ENCODE peak calls at places on chromosomes 4 and X, in eight cellular contexts. X is right atrium auricular region, C is esophagus squamous epithelium, V is heart right ventricle, R is osteoblast, I is IMR-90, T is GM23248, W is heart left ventricle. F is an unnamed sample.

GRCh38 chr4:158094413-158095110 is 78.3 kb downstream of the GASK1B start:
- DNase-seq in X (no peak), C (no peak), V (no peak), R (peak; percentile 39), I (peak; percentile 71), T (peak; percentile 38), W (no peak), F (peak; percentile 84)

GRCh38 chrX:40108084-40108958 is 10.6 kb upstream of the BCOR start:
- DNase-seq in X (peak; percentile 68), C (no peak), V (peak; percentile 26), R (peak; percentile 83), I (no peak), T (peak; percentile 74), W (peak; percentile 54), F (no peak)

GRCh38 chrX:32842053-32842452 is 369.3 kb downstream of the DMD start:
- DNase-seq in X (no peak), C (no peak), V (no peak), R (no peak), I (no peak), T (no peak), W (no peak), F (no peak)

GRCh38 chrX:139287155-139287924 is 243.2 kb upstream of the F9 start:
- DNase-seq in X (no peak), C (no peak), V (no peak), R (no peak), I (no peak), T (no peak), W (no peak), F (no peak)

GRCh38 chr4:3657917-3658913 is 108.0 kb upstream of the ADRA2C start:
- DNase-seq in X (no peak), C (no peak), V (no peak), R (peak; percentile 100), I (peak; percentile 90), T (peak; percentile 58), W (peak; percentile 41), F (no peak)

GRCh38 chrX:40644821-40645358 is 2.5 kb downstream of the CXorf38 start:
- DNase-seq in X (peak; percentile 71), C (peak; percentile 7), V (peak; percentile 14), R (peak; percentile 94), I (peak; percentile 74), T (peak; percentile 80), W (peak; percentile 62), F (peak; percentile 21)

GRCh38 chrX:1226249-1226648 is 13.8 kb upstream of the CRLF2 start:
- DNase-seq in X (no peak), C (no peak), V (no peak), R (no peak), I (no peak), T (no peak), W (no peak), F (no peak)

GRCh38 chrX:3690140-3690539 is 23.3 kb downstream of the PRKX start:
- DNase-seq in X (no peak), C (no peak), V (no peak), R (no peak), I (peak; percentile 15), T (no peak), W (no peak), F (no peak)

GRCh38 chr4:8287606-8288280 is 18.2 kb downstream of the HTRA3 start:
- DNase-seq in X (no peak), C (no peak), V (no peak), R (peak; percentile 18), I (no peak), T (no peak), W (peak; percentile 22), F (no peak)

GRCh38 chr4:8286719-8287355 is 17.3 kb downstream of the HTRA3 start:
- DNase-seq in X (no peak), C (no peak), V (peak; percentile 18), R (peak; percentile 35), I (no peak), T (no peak), W (peak; percentile 23), F (no peak)

GRCh38 chr4:8284391-8284790 is 14.8 kb downstream of the HTRA3 start:
- DNase-seq in X (no peak), C (no peak), V (peak; percentile 17), R (peak; percentile 58), I (no peak), T (no peak), W (peak; percentile 20), F (no peak)

GRCh38 chr4:8285143-8285975 is 15.8 kb downstream of the HTRA3 start:
- DNase-seq in X (no peak), C (no peak), V (peak; percentile 15), R (peak; percentile 65), I (no peak), T (no peak), W (peak; percentile 58), F (no peak)

DNA sequence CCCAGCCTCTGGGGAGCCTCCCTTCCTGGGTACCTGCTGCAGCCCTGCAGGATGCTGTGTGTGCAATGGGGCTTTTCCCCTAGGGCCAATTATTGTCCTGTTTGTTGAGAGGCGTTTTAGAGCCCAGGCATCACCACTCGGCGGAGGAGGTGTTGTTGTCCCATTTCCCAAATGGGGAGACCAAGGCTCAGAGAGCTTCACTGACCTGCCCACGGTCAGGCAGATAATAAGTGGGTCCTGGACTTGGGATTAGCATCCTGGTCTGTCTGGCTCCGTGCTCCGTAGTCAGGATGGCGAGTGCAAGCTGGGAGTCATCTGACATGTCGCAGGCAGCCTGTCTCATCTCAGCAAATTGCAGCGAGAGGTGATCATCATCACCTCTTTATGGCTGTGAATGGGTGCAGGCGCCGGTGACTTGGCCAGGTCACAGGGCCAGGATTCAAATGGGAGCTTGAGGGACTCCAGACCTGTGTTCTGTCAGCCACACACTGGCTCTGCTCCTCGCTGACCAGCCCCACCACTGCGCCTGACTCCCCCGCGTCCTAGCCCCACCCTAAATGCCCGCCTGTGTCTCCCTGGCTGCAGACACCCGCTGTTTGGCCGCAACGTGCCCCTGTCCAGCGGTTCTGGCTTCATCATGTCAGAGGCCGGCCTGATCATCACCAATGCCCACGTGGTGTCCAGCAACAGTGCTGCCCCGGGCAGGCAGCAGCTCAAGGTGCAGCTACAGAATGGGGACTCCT is 16.6 kb downstream of the HTRA3 start:
- DNase-seq in X (no peak), C (no peak), V (peak; percentile 74), R (peak; percentile 36), I (no peak), T (no peak), W (peak; percentile 89), F (no peak)
- H3K4me1 ChIP-seq in X (peaks cover 22% of the 10 kb centered on the region), C (peaks cover 11% of the 10 kb centered on the region), V (peaks cover 16% of the 10 kb centered on the region), R (no peaks in the 10 kb centered on the region), I (no peaks in the 10 kb centered on the region), T (no peaks in the 10 kb centered on the region), W (peaks cover 35% of the 10 kb centered on the region), F (no peaks in the 10 kb centered on the region)

DNA sequence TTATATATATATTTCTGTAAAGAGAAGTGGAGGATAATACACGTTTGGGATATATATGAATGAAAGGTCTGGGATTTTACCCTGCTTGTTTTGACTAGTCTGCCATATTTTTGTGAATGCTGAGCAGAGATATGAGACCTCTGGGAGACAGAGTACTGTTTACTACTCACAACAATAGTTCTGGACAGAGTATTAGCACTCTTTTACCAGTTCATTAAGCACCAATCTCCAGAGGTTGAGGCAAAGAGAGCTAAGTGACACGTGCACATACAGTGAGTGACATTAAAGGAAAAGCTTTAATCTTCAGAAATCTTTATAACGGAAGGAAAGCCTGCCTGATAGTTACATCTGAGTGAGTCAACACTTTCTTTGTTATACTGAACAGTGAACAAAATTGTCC is 1452.7 kb upstream of the TENM3 start:
- DNase-seq in X (no peak), C (no peak), V (no peak), R (no peak), I (no peak), T (no peak), W (no peak), F (no peak)
- H3K4me1 ChIP-seq in X (no peaks in the 10 kb centered on the region), C (no peaks in the 10 kb centered on the region), V (no peaks in the 10 kb centered on the region), R (no peaks in the 10 kb centered on the region), I (no peaks in the 10 kb centered on the region), T (no peaks in the 10 kb centered on the region), W (no peaks in the 10 kb centered on the region), F (no peaks in the 10 kb centered on the region)

DNA sequence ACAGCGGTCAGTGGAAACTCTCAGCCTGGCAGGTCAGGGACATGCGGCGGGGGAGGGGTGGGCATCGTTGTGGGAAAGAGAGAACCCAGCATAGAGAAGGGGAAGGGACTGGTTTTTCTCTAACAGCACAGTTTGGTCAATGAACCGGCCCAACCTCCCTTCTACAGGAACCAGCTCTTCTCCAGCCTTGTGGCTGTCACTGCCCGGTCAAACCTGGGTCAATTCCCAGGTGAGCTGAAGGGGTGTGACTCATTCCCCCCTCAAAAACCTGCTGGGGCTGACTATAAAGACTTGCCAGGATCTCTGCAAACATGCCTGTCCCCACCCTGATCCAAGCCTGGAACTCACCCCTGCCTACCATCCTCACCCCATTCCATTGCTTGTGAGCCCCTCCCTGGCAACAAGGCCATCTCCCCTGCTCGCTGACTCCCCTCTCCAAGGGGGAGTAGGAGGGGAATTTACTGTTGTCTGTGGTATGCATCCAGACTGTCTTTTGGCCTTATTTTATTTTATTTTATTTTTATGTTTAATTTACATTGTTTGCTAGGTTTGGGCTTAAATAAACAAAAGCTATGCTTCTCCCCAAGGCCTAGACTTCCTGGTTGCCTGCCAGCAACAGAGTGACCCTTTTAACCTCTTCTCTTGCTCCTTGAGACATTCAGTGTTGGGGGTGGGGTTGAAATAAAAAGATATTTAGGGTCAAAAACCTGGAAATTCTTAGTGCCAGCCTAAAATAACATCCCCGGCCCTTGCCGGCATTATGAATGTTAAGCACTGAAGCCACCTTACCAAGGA is 49.6 kb downstream of the TSC22D3 start:
- DNase-seq in X (no peak), C (no peak), V (no peak), R (no peak), I (no peak), T (no peak), W (no peak), F (no peak)
- H3K4me1 ChIP-seq in X (peaks cover 60% of the 10 kb centered on the region), C (peaks cover 89% of the 10 kb centered on the region), V (peaks cover 40% of the 10 kb centered on the region), R (no peaks in the 10 kb centered on the region), I (peaks cover 2% of the 10 kb centered on the region), T (no peaks in the 10 kb centered on the region), W (peaks cover 71% of the 10 kb centered on the region), F (no peaks in the 10 kb centered on the region)

GRCh38 chr4:87009095-87009648 is 74.4 kb downstream of the AFF1 start:
- DNase-seq in X (no peak), C (no peak), V (no peak), R (no peak), I (no peak), T (no peak), W (no peak), F (no peak)

GRCh38 chr4:87010192-87010591 is 75.4 kb downstream of the AFF1 start:
- DNase-seq in X (no peak), C (no peak), V (no peak), R (no peak), I (no peak), T (no peak), W (no peak), F (no peak)

GRCh38 chr4:87014284-87014782 is 79.5 kb downstream of the AFF1 start:
- DNase-seq in X (no peak), C (no peak), V (no peak), R (no peak), I (peak; percentile 39), T (peak; percentile 51), W (no peak), F (no peak)

GRCh38 chr4:87012265-87012953 is 77.6 kb downstream of the AFF1 start:
- DNase-seq in X (no peak), C (no peak), V (no peak), R (no peak), I (no peak), T (no peak), W (no peak), F (no peak)

DNA sequence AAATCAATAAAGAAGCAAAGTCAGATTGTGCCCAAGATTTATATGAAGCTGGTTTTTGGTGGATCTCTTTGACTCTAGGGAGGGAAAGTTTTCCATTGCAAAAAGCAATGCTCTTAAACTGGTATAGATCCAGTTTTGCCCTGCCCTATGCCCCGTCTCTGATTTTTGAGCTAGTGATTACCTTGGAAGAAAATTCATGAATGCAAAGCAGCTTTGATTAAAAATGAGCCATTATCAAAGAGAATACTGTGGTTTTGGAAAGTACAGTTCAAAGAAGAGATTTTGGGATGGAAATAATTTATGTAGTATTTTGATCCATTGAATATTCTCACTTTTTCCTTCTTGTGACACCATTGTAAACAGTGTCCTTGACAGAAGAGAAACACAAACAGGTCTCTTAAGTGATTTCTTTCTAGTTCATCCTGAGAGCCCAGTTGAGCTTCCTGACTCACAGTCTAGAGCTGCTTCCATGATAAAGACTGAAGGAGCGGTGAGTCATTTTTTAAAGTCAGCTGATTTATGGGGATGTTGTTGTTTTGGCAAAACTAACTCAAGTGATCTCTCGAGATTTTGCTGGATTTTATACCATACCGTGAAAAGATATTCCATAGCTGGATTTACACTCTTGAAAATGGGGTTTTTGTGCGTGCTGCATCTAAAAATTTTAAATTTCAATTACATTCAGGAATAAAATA is 76.7 kb downstream of the AFF1 start:
- DNase-seq in X (no peak), C (no peak), V (no peak), R (peak; percentile 94), I (peak; percentile 89), T (peak; percentile 95), W (no peak), F (peak; percentile 86)
- H3K4me1 ChIP-seq in X (peaks cover 79% of the 10 kb centered on the region), C (peaks cover 88% of the 10 kb centered on the region), V (peaks cover 69% of the 10 kb centered on the region), R (peaks cover 31% of the 10 kb centered on the region), I (peaks cover 6% of the 10 kb centered on the region), T (peaks cover 52% of the 10 kb centered on the region), W (peaks cover 85% of the 10 kb centered on the region), F (peaks cover 42% of the 10 kb centered on the region)

F was measured in foreskin keratinocyte.